ENCODE peak calls at places on chromosomes 1 and 21, in ten cellular contexts. One of them, this sample, is unnamed.

GRCh38 chr1:15848929-15849774 is 1.6 kb downstream of the SPEN start:
- DNase-seq in testis: peak; percentile 94
- DNase-seq in aorta: peak; percentile 88
- DNase-seq in esophagus squamous epithelium: peak; percentile 14
- DNase-seq in brain microvascular endothelial cell: peak; percentile 85
- DNase-seq in A549: peak; percentile 16
- DNase-seq in mammary epithelial cell: peak; percentile 88
- DNase-seq in CD8-positive, alpha-beta T cell: peak; percentile 29
- DNase-seq in right cardiac atrium: peak; percentile 92
- DNase-seq in stomach: peak; percentile 86
- DNase-seq in this sample: peak; percentile 88

GRCh38 chr1:212928323-212929281 is 21.7 kb upstream of the VASH2 start:
- DNase-seq in testis: no peak
- DNase-seq in aorta: no peak
- DNase-seq in esophagus squamous epithelium: no peak
- DNase-seq in brain microvascular endothelial cell: no peak
- DNase-seq in A549: no peak
- DNase-seq in mammary epithelial cell: peak; percentile 68
- DNase-seq in CD8-positive, alpha-beta T cell: no peak
- DNase-seq in right cardiac atrium: no peak
- DNase-seq in stomach: no peak
- DNase-seq in this sample: no peak

GRCh38 chr1:97297611-97298010 is 576.0 kb downstream of the PTBP2 start:
- DNase-seq in testis: no peak
- DNase-seq in aorta: no peak
- DNase-seq in esophagus squamous epithelium: no peak
- DNase-seq in brain microvascular endothelial cell: no peak
- DNase-seq in A549: no peak
- DNase-seq in mammary epithelial cell: no peak
- DNase-seq in CD8-positive, alpha-beta T cell: no peak
- DNase-seq in right cardiac atrium: no peak
- DNase-seq in stomach: no peak
- DNase-seq in this sample: no peak

GRCh38 chr1:244730934-244731434 is 78.1 kb downstream of the DESI2 start:
- DNase-seq in testis: peak; percentile 33
- DNase-seq in aorta: no peak
- DNase-seq in esophagus squamous epithelium: no peak
- DNase-seq in brain microvascular endothelial cell: no peak
- DNase-seq in A549: no peak
- DNase-seq in mammary epithelial cell: no peak
- DNase-seq in CD8-positive, alpha-beta T cell: no peak
- DNase-seq in right cardiac atrium: no peak
- DNase-seq in stomach: no peak
- DNase-seq in this sample: no peak

GRCh38 chr1:66951513-66951912 is 26.7 kb downstream of the MIER1 start:
- DNase-seq in testis: no peak
- DNase-seq in aorta: no peak
- DNase-seq in esophagus squamous epithelium: no peak
- DNase-seq in brain microvascular endothelial cell: peak; percentile 89
- DNase-seq in A549: no peak
- DNase-seq in mammary epithelial cell: no peak
- DNase-seq in CD8-positive, alpha-beta T cell: no peak
- DNase-seq in right cardiac atrium: no peak
- DNase-seq in stomach: no peak
- DNase-seq in this sample: no peak

GRCh38 chr1:11571906-11572616 is 82.2 kb downstream of the FBXO2 start:
- DNase-seq in testis: no peak
- DNase-seq in aorta: no peak
- DNase-seq in esophagus squamous epithelium: no peak
- DNase-seq in brain microvascular endothelial cell: no peak
- DNase-seq in A549: peak; percentile 23
- DNase-seq in mammary epithelial cell: no peak
- DNase-seq in CD8-positive, alpha-beta T cell: no peak
- DNase-seq in right cardiac atrium: no peak
- DNase-seq in stomach: no peak
- DNase-seq in this sample: no peak

GRCh38 chr1:11519629-11520031 is 40.7 kb downstream of the DISP3 start:
- DNase-seq in testis: no peak
- DNase-seq in aorta: no peak
- DNase-seq in esophagus squamous epithelium: no peak
- DNase-seq in brain microvascular endothelial cell: no peak
- DNase-seq in A549: no peak
- DNase-seq in mammary epithelial cell: no peak
- DNase-seq in CD8-positive, alpha-beta T cell: no peak
- DNase-seq in right cardiac atrium: no peak
- DNase-seq in stomach: no peak
- DNase-seq in this sample: no peak

GRCh38 chr1:154418062-154418897 is 13.1 kb downstream of the IL6R start:
- DNase-seq in testis: no peak
- DNase-seq in aorta: peak; percentile 44
- DNase-seq in esophagus squamous epithelium: no peak
- DNase-seq in brain microvascular endothelial cell: no peak
- DNase-seq in A549: peak; percentile 82
- DNase-seq in mammary epithelial cell: peak; percentile 99
- DNase-seq in CD8-positive, alpha-beta T cell: no peak
- DNase-seq in right cardiac atrium: peak; percentile 64
- DNase-seq in stomach: peak; percentile 90
- DNase-seq in this sample: peak; percentile 86

GRCh38 chr1:208093754-208094719 is 150.1 kb downstream of the PLXNA2 start:
- DNase-seq in testis: peak; percentile 87
- DNase-seq in aorta: peak; percentile 76
- DNase-seq in esophagus squamous epithelium: no peak
- DNase-seq in brain microvascular endothelial cell: peak; percentile 64
- DNase-seq in A549: peak; percentile 68
- DNase-seq in mammary epithelial cell: peak; percentile 37
- DNase-seq in CD8-positive, alpha-beta T cell: peak; percentile 21
- DNase-seq in right cardiac atrium: peak; percentile 92
- DNase-seq in stomach: peak; percentile 66
- DNase-seq in this sample: peak; percentile 74

GRCh38 chr1:229420765-229421164 is 13.1 kb downstream of the ACTA1 start:
- DNase-seq in testis: no peak
- DNase-seq in aorta: no peak
- DNase-seq in esophagus squamous epithelium: no peak
- DNase-seq in brain microvascular endothelial cell: no peak
- DNase-seq in A549: no peak
- DNase-seq in mammary epithelial cell: no peak
- DNase-seq in CD8-positive, alpha-beta T cell: no peak
- DNase-seq in right cardiac atrium: no peak
- DNase-seq in stomach: no peak
- DNase-seq in this sample: no peak

GRCh38 chr1:221712776-221713431 is 29.0 kb downstream of the DUSP10 start:
- DNase-seq in testis: no peak
- DNase-seq in aorta: peak; percentile 62
- DNase-seq in esophagus squamous epithelium: no peak
- DNase-seq in brain microvascular endothelial cell: no peak
- DNase-seq in A549: no peak
- DNase-seq in mammary epithelial cell: no peak
- DNase-seq in CD8-positive, alpha-beta T cell: peak; percentile 67
- DNase-seq in right cardiac atrium: no peak
- DNase-seq in stomach: peak; percentile 45
- DNase-seq in this sample: peak; percentile 47

GRCh38 chr1:172837816-172838680 is 179.1 kb downstream of the FASLG start:
- DNase-seq in testis: no peak
- DNase-seq in aorta: no peak
- DNase-seq in esophagus squamous epithelium: no peak
- DNase-seq in brain microvascular endothelial cell: no peak
- DNase-seq in A549: no peak
- DNase-seq in mammary epithelial cell: peak; percentile 95
- DNase-seq in CD8-positive, alpha-beta T cell: no peak
- DNase-seq in right cardiac atrium: no peak
- DNase-seq in stomach: no peak
- DNase-seq in this sample: no peak

GRCh38 chr1:38917772-38918171 is 23.9 kb downstream of the RHBDL2 start:
- DNase-seq in testis: no peak
- DNase-seq in aorta: no peak
- DNase-seq in esophagus squamous epithelium: no peak
- DNase-seq in brain microvascular endothelial cell: no peak
- DNase-seq in A549: no peak
- DNase-seq in mammary epithelial cell: no peak
- DNase-seq in CD8-positive, alpha-beta T cell: no peak
- DNase-seq in right cardiac atrium: no peak
- DNase-seq in stomach: no peak
- DNase-seq in this sample: no peak

GRCh38 chr1:38919075-38919474 is 22.6 kb downstream of the RHBDL2 start:
- DNase-seq in testis: peak; percentile 33
- DNase-seq in aorta: no peak
- DNase-seq in esophagus squamous epithelium: no peak
- DNase-seq in brain microvascular endothelial cell: no peak
- DNase-seq in A549: no peak
- DNase-seq in mammary epithelial cell: no peak
- DNase-seq in CD8-positive, alpha-beta T cell: no peak
- DNase-seq in right cardiac atrium: no peak
- DNase-seq in stomach: no peak
- DNase-seq in this sample: no peak

GRCh38 chr1:38917337-38917736 is 24.3 kb downstream of the RHBDL2 start:
- DNase-seq in testis: no peak
- DNase-seq in aorta: no peak
- DNase-seq in esophagus squamous epithelium: no peak
- DNase-seq in brain microvascular endothelial cell: no peak
- DNase-seq in A549: no peak
- DNase-seq in mammary epithelial cell: no peak
- DNase-seq in CD8-positive, alpha-beta T cell: no peak
- DNase-seq in right cardiac atrium: no peak
- DNase-seq in stomach: no peak
- DNase-seq in this sample: no peak

GRCh38 chr1:38915352-38915948 is 26.2 kb downstream of the RHBDL2 start:
- DNase-seq in testis: no peak
- DNase-seq in aorta: no peak
- DNase-seq in esophagus squamous epithelium: no peak
- DNase-seq in brain microvascular endothelial cell: no peak
- DNase-seq in A549: no peak
- DNase-seq in mammary epithelial cell: no peak
- DNase-seq in CD8-positive, alpha-beta T cell: no peak
- DNase-seq in right cardiac atrium: no peak
- DNase-seq in stomach: no peak
- DNase-seq in this sample: no peak

DNA sequence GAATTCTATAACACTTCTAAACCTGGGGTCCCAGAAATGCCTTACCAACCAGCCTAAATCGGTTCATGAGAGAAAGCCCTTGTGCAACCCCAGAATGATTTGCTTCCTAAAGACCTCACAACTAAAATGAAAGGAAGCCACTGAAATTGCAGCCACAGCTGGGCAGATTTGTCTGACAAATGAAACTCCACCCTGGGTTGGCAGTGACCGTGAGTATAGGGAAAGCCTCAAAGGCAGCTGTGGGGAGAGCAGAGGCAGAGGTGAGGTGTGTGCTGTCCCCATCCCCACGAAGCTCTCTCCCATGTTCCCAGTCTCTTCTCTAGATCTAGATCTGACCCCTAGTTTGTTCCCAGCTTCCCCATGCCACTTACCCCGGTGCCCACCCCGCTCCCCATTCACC is 23.1 kb downstream of the RHBDL2 start:
- DNase-seq in testis: no peak
- DNase-seq in aorta: no peak
- DNase-seq in esophagus squamous epithelium: no peak
- DNase-seq in brain microvascular endothelial cell: no peak
- DNase-seq in A549: no peak
- DNase-seq in mammary epithelial cell: no peak
- DNase-seq in CD8-positive, alpha-beta T cell: no peak
- DNase-seq in right cardiac atrium: no peak
- DNase-seq in stomach: no peak
- DNase-seq in this sample: no peak
- H3K27ac ChIP-seq in testis: no peak overlapping the region
- H3K27ac ChIP-seq in aorta: no peak overlapping the region
- H3K27ac ChIP-seq in esophagus squamous epithelium: no peak overlapping the region
- H3K27ac ChIP-seq in brain microvascular endothelial cell: no peak overlapping the region
- H3K27ac ChIP-seq in A549: no peak overlapping the region
- H3K27ac ChIP-seq in mammary epithelial cell: no peak overlapping the region
- H3K27ac ChIP-seq in CD8-positive, alpha-beta T cell: no peak overlapping the region
- H3K27ac ChIP-seq in right cardiac atrium: no peak overlapping the region
- H3K27ac ChIP-seq in stomach: no peak overlapping the region
- H3K27ac ChIP-seq in this sample: no peak overlapping the region

DNA sequence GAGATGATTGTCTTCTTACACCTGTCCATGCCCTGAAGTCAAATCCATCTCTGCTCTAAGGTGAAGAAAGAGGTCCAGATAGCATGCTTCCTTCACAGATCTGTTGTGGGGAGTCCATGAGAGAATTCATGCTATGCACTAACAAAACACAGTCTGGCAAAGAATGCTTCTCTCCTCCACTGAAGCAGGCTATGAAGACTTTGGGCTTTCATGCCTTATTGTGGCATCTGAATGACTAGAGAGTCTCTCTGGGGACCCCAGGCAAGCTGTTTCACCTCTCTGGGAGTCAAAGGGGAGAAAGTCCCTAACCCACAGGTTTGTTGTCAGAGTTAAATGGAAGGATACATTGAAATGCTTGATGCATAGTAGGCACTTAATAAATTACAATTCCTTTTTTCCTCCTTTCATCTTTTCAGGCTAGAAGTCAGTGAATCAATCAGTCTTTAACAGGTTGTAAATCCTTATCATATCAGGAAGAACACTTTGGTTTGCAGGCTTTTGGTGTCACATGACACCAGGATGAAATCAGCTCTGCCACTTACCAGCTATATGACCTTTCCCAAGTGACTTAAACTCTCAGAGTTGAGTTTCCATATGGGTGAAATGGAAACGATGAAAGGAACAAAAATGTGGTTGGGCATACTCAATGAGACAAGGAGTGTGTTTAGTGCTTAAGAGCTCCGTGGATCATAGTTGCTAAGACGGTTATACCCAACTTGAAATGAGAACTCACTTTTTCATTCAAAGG is 200.1 kb upstream of the DAB1 start:
- DNase-seq in testis: no peak
- DNase-seq in aorta: no peak
- DNase-seq in esophagus squamous epithelium: no peak
- DNase-seq in brain microvascular endothelial cell: no peak
- DNase-seq in A549: no peak
- DNase-seq in mammary epithelial cell: no peak
- DNase-seq in CD8-positive, alpha-beta T cell: no peak
- DNase-seq in right cardiac atrium: no peak
- DNase-seq in stomach: no peak
- DNase-seq in this sample: no peak
- H3K27ac ChIP-seq in testis: no peak overlapping the region
- H3K27ac ChIP-seq in aorta: no peak overlapping the region
- H3K27ac ChIP-seq in esophagus squamous epithelium: no peak overlapping the region
- H3K27ac ChIP-seq in brain microvascular endothelial cell: no peak overlapping the region
- H3K27ac ChIP-seq in A549: no peak overlapping the region
- H3K27ac ChIP-seq in mammary epithelial cell: no peak overlapping the region
- H3K27ac ChIP-seq in CD8-positive, alpha-beta T cell: no peak overlapping the region
- H3K27ac ChIP-seq in right cardiac atrium: no peak overlapping the region
- H3K27ac ChIP-seq in stomach: no peak overlapping the region
- H3K27ac ChIP-seq in this sample: no peak overlapping the region

GRCh38 chr1:160090760-160091159 is 7.7 kb downstream of the IGSF8 start:
- DNase-seq in testis: no peak
- DNase-seq in aorta: no peak
- DNase-seq in esophagus squamous epithelium: no peak
- DNase-seq in brain microvascular endothelial cell: no peak
- DNase-seq in A549: no peak
- DNase-seq in mammary epithelial cell: no peak
- DNase-seq in CD8-positive, alpha-beta T cell: no peak
- DNase-seq in right cardiac atrium: no peak
- DNase-seq in stomach: no peak
- DNase-seq in this sample: no peak
- H3K27ac ChIP-seq in testis: no peak overlapping the region
- H3K27ac ChIP-seq in aorta: no peak overlapping the region
- H3K27ac ChIP-seq in esophagus squamous epithelium: no peak overlapping the region
- H3K27ac ChIP-seq in brain microvascular endothelial cell: no peak overlapping the region
- H3K27ac ChIP-seq in A549: no peak overlapping the region
- H3K27ac ChIP-seq in mammary epithelial cell: no peak overlapping the region
- H3K27ac ChIP-seq in CD8-positive, alpha-beta T cell: no peak overlapping the region
- H3K27ac ChIP-seq in right cardiac atrium: no peak overlapping the region
- H3K27ac ChIP-seq in stomach: no peak overlapping the region
- H3K27ac ChIP-seq in this sample: no peak overlapping the region

GRCh38 chr21:23968008-23968407 is 1639.3 kb downstream of the MRPL39 start:
- DNase-seq in testis: no peak
- DNase-seq in aorta: no peak
- DNase-seq in esophagus squamous epithelium: no peak
- DNase-seq in brain microvascular endothelial cell: no peak
- DNase-seq in A549: no peak
- DNase-seq in mammary epithelial cell: no peak
- DNase-seq in CD8-positive, alpha-beta T cell: no peak
- DNase-seq in right cardiac atrium: no peak
- DNase-seq in stomach: no peak
- DNase-seq in this sample: no peak
- H3K27ac ChIP-seq in testis: no peak overlapping the region
- H3K27ac ChIP-seq in aorta: no peak overlapping the region
- H3K27ac ChIP-seq in esophagus squamous epithelium: no peak overlapping the region
- H3K27ac ChIP-seq in brain microvascular endothelial cell: no peak overlapping the region
- H3K27ac ChIP-seq in A549: no peak overlapping the region
- H3K27ac ChIP-seq in mammary epithelial cell: no peak overlapping the region
- H3K27ac ChIP-seq in CD8-positive, alpha-beta T cell: no peak overlapping the region
- H3K27ac ChIP-seq in right cardiac atrium: no peak overlapping the region
- H3K27ac ChIP-seq in stomach: no peak overlapping the region
- H3K27ac ChIP-seq in this sample: no peak overlapping the region